ENCODE peak calls at places on chromosomes 11 and 22, in four cellular contexts. J is body of pancreas, Z is colonic mucosa, G is heart left ventricle. A is an unnamed sample.

GRCh38 chr22:39839917-39840510 is 53.5 kb downstream of the ENTHD1 start:
- DNase-seq in J (no peak), Z (no peak), G (no peak), A (no peak)

GRCh38 chr11:116948375-116948774 is 111.0 kb upstream of the APOA1 start:
- DNase-seq in J (no peak), Z (no peak), G (no peak), A (no peak)

GRCh38 chr11:8988329-8989234 is 15.2 kb downstream of the NRIP3 start:
- DNase-seq in J (no peak), Z (no peak), G (no peak), A (no peak)

GRCh38 chr22:38176170-38176741 is 5.4 kb downstream of the PLA2G6 start:
- DNase-seq in J (peak; percentile 71), Z (no peak), G (peak; percentile 84), A (peak; percentile 46)

GRCh38 chr11:126406368-126406767 is 50.9 kb downstream of the ST3GAL4 start:
- DNase-seq in J (no peak), Z (no peak), G (no peak), A (no peak)

GRCh38 chr11:10856689-10857603 is 907 bp downstream of the ZBED5 start:
- DNase-seq in J (peak; percentile 50), Z (peak; percentile 78), G (no peak), A (peak; percentile 53)

GRCh38 chr22:47048123-47049077 is 285.9 kb downstream of the TBC1D22A start:
- DNase-seq in J (no peak), Z (no peak), G (peak; percentile 38), A (no peak)

GRCh38 chr11:36372101-36372767 is 76.1 kb downstream of the PRR5L start:
- DNase-seq in J (no peak), Z (no peak), G (no peak), A (no peak)

GRCh38 chr11:17257200-17257599 is 19.3 kb upstream of the NUCB2 start:
- DNase-seq in J (no peak), Z (no peak), G (no peak), A (no peak)

GRCh38 chr11:130096823-130097222 is 27.1 kb downstream of the APLP2 start:
- DNase-seq in J (no peak), Z (no peak), G (no peak), A (no peak)

GRCh38 chr11:14967581-14968214 is 4.5 kb downstream of the CALCA start:
- DNase-seq in J (no peak), Z (no peak), G (no peak), A (no peak)

GRCh38 chr11:13367115-13367514 is 89.5 kb downstream of the BMAL1 start:
- DNase-seq in J (no peak), Z (no peak), G (no peak), A (no peak)

GRCh38 chr11:128632151-128632791 is 44.9 kb upstream of the ETS1 start:
- DNase-seq in J (no peak), Z (no peak), G (no peak), A (no peak)

GRCh38 chr11:45816614-45817013 is 11.7 kb downstream of the SLC35C1 start:
- DNase-seq in J (no peak), Z (no peak), G (no peak), A (no peak)

GRCh38 chr11:6300325-6300724 is 20.0 kb downstream of the CAVIN3 start:
- DNase-seq in J (no peak), Z (no peak), G (no peak), A (no peak)

GRCh38 chr11:2807801-2808241 is 77.8 kb downstream of the CDKN1C start:
- DNase-seq in J (peak; percentile 2), Z (no peak), G (peak; percentile 60), A (no peak)

GRCh38 chr11:47523491-47524199 is 29.3 kb downstream of the CELF1 start:
- DNase-seq in J (peak; percentile 50), Z (peak; percentile 46), G (no peak), A (no peak)

GRCh38 chr22:38505595-38506117 is 455 bp downstream of the DDX17 start:
- DNase-seq in J (peak; percentile 80), Z (peak; percentile 75), G (peak; percentile 90), A (peak; percentile 66)

GRCh38 chr11:83317757-83318548 is 31.8 kb upstream of the CCDC90B start:
- DNase-seq in J (peak; percentile 6), Z (no peak), G (no peak), A (no peak)

GRCh38 chr22:32964411-32965057 is 93.6 kb downstream of the SYN3 start:
- DNase-seq in J (no peak), Z (no peak), G (no peak), A (no peak)

GRCh38 chr11:17770048-17770652 is 35.6 kb downstream of the KCNC1 start:
- DNase-seq in J (peak; percentile 58), Z (peak; percentile 93), G (no peak), A (peak; percentile 30)

GRCh38 chr22:44787832-44788231 is 35.5 kb downstream of the ARHGAP8 start:
- DNase-seq in J (no peak), Z (no peak), G (no peak), A (no peak)

GRCh38 chr11:120339394-120339890 is 3.2 kb downstream of the ARHGEF12 start:
- DNase-seq in J (peak; percentile 16), Z (peak; percentile 69), G (no peak), A (no peak)

GRCh38 chr11:132125855-132126841 is 755.7 kb downstream of the NTM start:
- DNase-seq in J (no peak), Z (no peak), G (no peak), A (no peak)

GRCh38 chr11:16191852-16192240 is 164.5 kb downstream of the SOX6 start:
- DNase-seq in J (no peak), Z (no peak), G (no peak), A (no peak)

GRCh38 chr22:29814003-29814402 is 24.1 kb downstream of the ASCC2 start:
- DNase-seq in J (no peak), Z (no peak), G (no peak), A (no peak)

GRCh38 chr11:80637011-80637410 is 1196.2 kb upstream of the TENM4 start:
- DNase-seq in J (no peak), Z (no peak), G (no peak), A (no peak)

GRCh38 chr11:69667619-69668604 is 7.2 kb downstream of the LTO1 start:
- DNase-seq in J (no peak), Z (no peak), G (no peak), A (no peak)

GRCh38 chr11:73596547-73596946 is 1.4 kb downstream of the FAM168A start:
- DNase-seq in J (no peak), Z (no peak), G (no peak), A (no peak)

GRCh38 chr11:57761301-57762234 is at the start of gene CTNND1:
- DNase-seq in J (peak; percentile 96), Z (peak; percentile 92), G (peak; percentile 82), A (peak; percentile 88)

GRCh38 chr11:73914284-73914683 is 36.5 kb upstream of the DNAJB13 start:
- DNase-seq in J (peak; percentile 46), Z (no peak), G (no peak), A (no peak)

GRCh38 chr11:63832336-63832735 is 6.6 kb upstream of the MARK2 start:
- DNase-seq in J (no peak), Z (no peak), G (no peak), A (no peak)

GRCh38 chr11:110376711-110377324 is 52.9 kb upstream of the FDX1 start:
- DNase-seq in J (peak; percentile 93), Z (peak; percentile 71), G (no peak), A (peak; percentile 81)

GRCh38 chr11:130561441-130561881 is 113.0 kb downstream of the ADAMTS15 start:
- DNase-seq in J (no peak), Z (no peak), G (no peak), A (no peak)

GRCh38 chr11:64867748-64868462 is 10.5 kb downstream of the EHD1 start:
- DNase-seq in J (no peak), Z (no peak), G (no peak), A (no peak)
- H3K4me1 ChIP-seq in J (peaks cover 32% of the 10 kb centered on the region), Z (peaks cover 54% of the 10 kb centered on the region), G (peaks cover 76% of the 10 kb centered on the region), A (peaks cover 56% of the 10 kb centered on the region)

DNA sequence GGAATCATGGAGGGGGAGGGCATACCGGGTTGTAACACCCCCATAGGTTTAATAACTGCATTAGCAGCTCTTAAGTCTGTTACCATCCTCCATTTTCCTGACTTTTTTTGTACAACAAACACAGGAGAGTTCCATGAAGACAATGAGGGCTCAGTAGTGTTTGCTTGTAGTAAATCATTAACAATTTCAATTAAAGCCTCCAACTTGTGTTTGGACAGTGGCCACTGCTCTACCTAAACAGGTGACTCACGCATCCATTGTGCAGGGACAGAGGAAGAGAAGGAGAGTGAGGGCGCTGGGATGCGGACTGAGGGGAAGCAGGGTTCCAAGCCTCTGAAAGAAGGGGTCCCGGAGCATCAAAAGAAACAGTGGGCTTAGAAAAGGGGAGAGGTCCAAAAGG is 21.3 kb upstream of the MTNR1B start:
- DNase-seq in J (peak; percentile 68), Z (peak; percentile 62), G (no peak), A (no peak)
- H3K9me3 ChIP-seq in J (no peaks in the 10 kb centered on the region), Z (no peaks in the 10 kb centered on the region), G (peaks cover 12% of the 10 kb centered on the region), A (no peaks in the 10 kb centered on the region)

GRCh38 chr11:94586978-94587377 is 19.8 kb downstream of the PIWIL4 start:
- DNase-seq in J (no peak), Z (no peak), G (no peak), A (no peak)
- H3K36me3 ChIP-seq in J (no peaks in the 10 kb centered on the region), Z (no peaks in the 10 kb centered on the region), G (no peaks in the 10 kb centered on the region), A (no peaks in the 10 kb centered on the region)

GRCh38 chr11:31815743-31816466 is 4.8 kb upstream of the PAX6 start:
- DNase-seq in J (no peak), Z (no peak), G (no peak), A (no peak)

GRCh38 chr11:31816467-31817053 is 5.4 kb upstream of the PAX6 start:
- DNase-seq in J (no peak), Z (peak; percentile 56), G (no peak), A (no peak)

GRCh38 chr11:31813242-31813960 is 2.3 kb upstream of the PAX6 start:
- DNase-seq in J (no peak), Z (no peak), G (no peak), A (no peak)

GRCh38 chr11:31812392-31813241 is 1.5 kb upstream of the PAX6 start:
- DNase-seq in J (no peak), Z (no peak), G (no peak), A (no peak)

GRCh38 chr11:31813961-31814868 is 3.1 kb upstream of the PAX6 start:
- DNase-seq in J (no peak), Z (no peak), G (no peak), A (no peak)
- H3K4me1 ChIP-seq in J (peaks cover 87% of the 10 kb centered on the region), Z (peaks cover 46% of the 10 kb centered on the region), G (peaks cover 55% of the 10 kb centered on the region), A (peaks cover 58% of the 10 kb centered on the region)

DNA sequence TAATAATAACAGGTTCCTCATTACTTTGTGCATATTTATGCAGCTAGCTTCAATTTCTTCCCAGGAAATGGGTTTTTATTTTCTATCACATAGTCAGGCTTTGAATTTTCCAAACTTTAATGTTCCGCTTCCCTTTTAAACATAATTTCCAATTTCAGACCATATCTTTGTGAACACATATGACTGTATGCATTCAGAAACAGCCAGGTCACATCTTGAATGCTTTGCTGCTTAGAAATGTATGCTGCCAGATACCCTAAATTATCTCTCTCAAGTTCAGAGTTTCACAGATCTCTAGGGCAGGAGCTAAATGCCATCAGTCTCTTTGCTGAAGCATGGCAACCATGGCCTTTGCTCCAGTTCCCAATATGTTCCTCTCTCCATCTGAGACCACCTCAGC is 2203.8 kb downstream of the LRRC4C start:
- DNase-seq in J (no peak), Z (no peak), G (no peak), A (no peak)
- H3K9me3 ChIP-seq in J (no peaks in the 10 kb centered on the region), Z (no peaks in the 10 kb centered on the region), G (peaks cover 27% of the 10 kb centered on the region), A (peaks cover 12% of the 10 kb centered on the region)

GRCh38 chr11:65862941-65863888 is 3.0 kb downstream of the MUS81 start:
- DNase-seq in J (no peak), Z (no peak), G (peak; percentile 65), A (no peak)
- H3K36me3 ChIP-seq in J (peaks cover 20% of the 10 kb centered on the region), Z (peaks cover 7% of the 10 kb centered on the region), G (no peaks in the 10 kb centered on the region), A (peaks cover 13% of the 10 kb centered on the region)

GRCh38 chr22:50483556-50483955 is 2.2 kb downstream of the ADM2 start:
- DNase-seq in J (no peak), Z (no peak), G (no peak), A (no peak)
- H3K4me1 ChIP-seq in J (peaks cover 56% of the 10 kb centered on the region), Z (peaks cover 15% of the 10 kb centered on the region), G (no peaks in the 10 kb centered on the region), A (no peaks in the 10 kb centered on the region)

GRCh38 chr22:48897959-48898358 is 929.7 kb downstream of the BRD1 start:
- DNase-seq in J (no peak), Z (peak; percentile 6), G (no peak), A (no peak)
- H3K9me3 ChIP-seq in J (no peaks in the 10 kb centered on the region), Z (no peaks in the 10 kb centered on the region), G (no peaks in the 10 kb centered on the region), A (no peaks in the 10 kb centered on the region)